ENCODE peak calls at places on chromosomes 13 and 19, in six cellular contexts. A is AG04450, E is RWPE2, K is BJ, D is uterus, M is AG09319. R is an unnamed sample.

GRCh38 chr13:79631260-79631659 is 150.3 kb downstream of the NDFIP2 start:
- DNase-seq in A (no peak), E (peak; percentile 64), K (peak; percentile 82), D (no peak), M (peak; percentile 69), R (peak; percentile 91)

GRCh38 chr19:45071969-45072790 is 4.1 kb downstream of the ZNF296 start:
- DNase-seq in A (no peak), E (no peak), K (no peak), D (no peak), M (no peak), R (no peak)

GRCh38 chr13:27789495-27790303 is 2.6 kb upstream of the GSX1 start:
- DNase-seq in A (no peak), E (no peak), K (no peak), D (no peak), M (no peak), R (no peak)

GRCh38 chr19:14496849-14497346 is 971 bp upstream of the GIPC1 start:
- DNase-seq in A (no peak), E (no peak), K (no peak), D (no peak), M (no peak), R (peak; percentile 51)

GRCh38 chr13:75968103-75968838 is 332.1 kb downstream of the LMO7 start:
- DNase-seq in A (no peak), E (no peak), K (no peak), D (no peak), M (no peak), R (no peak)

GRCh38 chr19:17329061-17329767 is 5.4 kb downstream of the ANO8 start:
- DNase-seq in A (no peak), E (no peak), K (no peak), D (no peak), M (no peak), R (no peak)

GRCh38 chr13:27172495-27172842 is 858 bp upstream of the USP12 start:
- DNase-seq in A (no peak), E (no peak), K (no peak), D (no peak), M (no peak), R (no peak)

GRCh38 chr13:33611016-33611805 is 206.7 kb upstream of the RFC3 start:
- DNase-seq in A (peak; percentile 23), E (no peak), K (no peak), D (peak; percentile 34), M (peak; percentile 35), R (peak; percentile 51)

GRCh38 chr19:37979547-37980082 is 72.6 kb downstream of the SIPA1L3 start:
- DNase-seq in A (no peak), E (peak; percentile 95), K (no peak), D (no peak), M (no peak), R (no peak)

GRCh38 chr13:77907653-77908341 is 10.8 kb downstream of the EDNRB start:
- DNase-seq in A (no peak), E (no peak), K (no peak), D (peak; percentile 37), M (no peak), R (no peak)

GRCh38 chr19:32372726-32373613 is 27.6 kb downstream of the ZNF507 start:
- DNase-seq in A (no peak), E (no peak), K (no peak), D (no peak), M (no peak), R (no peak)

GRCh38 chr13:93687261-93687660 is 460.7 kb downstream of the GPC6 start:
- DNase-seq in A (no peak), E (no peak), K (no peak), D (no peak), M (no peak), R (no peak)

GRCh38 chr13:22828081-22828480 is 352.7 kb upstream of the SGCG start:
- DNase-seq in A (no peak), E (no peak), K (no peak), D (no peak), M (no peak), R (peak; percentile 96)

GRCh38 chr13:76148926-76149325 is 512.8 kb downstream of the LMO7 start:
- DNase-seq in A (peak; percentile 67), E (no peak), K (peak; percentile 59), D (no peak), M (peak; percentile 36), R (no peak)

GRCh38 chr13:39786091-39786490 is 130.6 kb downstream of the COG6 start:
- DNase-seq in A (no peak), E (no peak), K (no peak), D (no peak), M (no peak), R (no peak)

GRCh38 chr13:90445179-90445578 is 902.3 kb upstream of the MIR17HG start:
- DNase-seq in A (peak; percentile 79), E (no peak), K (peak; percentile 83), D (no peak), M (peak; percentile 67), R (peak; percentile 91)

GRCh38 chr13:29573190-29573589 is 22.3 kb downstream of the SLC7A1 start:
- DNase-seq in A (no peak), E (no peak), K (no peak), D (no peak), M (no peak), R (no peak)

GRCh38 chr13:80363890-80364503 is 23.1 kb upstream of the SPRY2 start:
- DNase-seq in A (no peak), E (no peak), K (no peak), D (no peak), M (no peak), R (no peak)

GRCh38 chr19:58346961-58347929 is 6.0 kb downstream of the A1BG start:
- DNase-seq in A (no peak), E (no peak), K (no peak), D (peak; percentile 68), M (peak; percentile 44), R (no peak)

GRCh38 chr19:13920940-13921744 is 15.1 kb downstream of the CC2D1A start:
- DNase-seq in A (no peak), E (no peak), K (no peak), D (no peak), M (no peak), R (no peak)

GRCh38 chr13:42333613-42334328 is 61.8 kb downstream of the AKAP11 start:
- DNase-seq in A (no peak), E (no peak), K (no peak), D (no peak), M (no peak), R (no peak)

GRCh38 chr13:91331047-91331915 is 16.2 kb upstream of the MIR17HG start:
- DNase-seq in A (no peak), E (no peak), K (no peak), D (no peak), M (no peak), R (no peak)

GRCh38 chr13:112063309-112063626 is 3.7 kb upstream of the SOX1 start:
- DNase-seq in A (no peak), E (no peak), K (no peak), D (no peak), M (no peak), R (no peak)

GRCh38 chr13:47216176-47216822 is 319.4 kb upstream of the HTR2A start:
- DNase-seq in A (peak; percentile 32), E (no peak), K (peak; percentile 19), D (no peak), M (no peak), R (peak; percentile 13)

GRCh38 chr19:15702590-15702930 is 25.3 kb upstream of the OR10H2 start:
- DNase-seq in A (no peak), E (no peak), K (no peak), D (peak; percentile 67), M (no peak), R (no peak)

GRCh38 chr19:50821622-50822021 is 2.0 kb downstream of the KLK1 start:
- DNase-seq in A (no peak), E (no peak), K (no peak), D (no peak), M (no peak), R (no peak)

GRCh38 chr13:24680258-24680920 is at the start of gene ATP12A:
- DNase-seq in A (no peak), E (no peak), K (no peak), D (no peak), M (no peak), R (no peak)

GRCh38 chr19:48837081-48837524 is 812 bp upstream of the HSD17B14 start:
- DNase-seq in A (no peak), E (no peak), K (peak; percentile 51), D (peak; percentile 95), M (peak; percentile 44), R (no peak)

GRCh38 chr19:36139473-36140288 is at the start of gene CAPNS1:
- DNase-seq in A (peak; percentile 86), E (peak; percentile 94), K (peak; percentile 66), D (peak; percentile 97), M (peak; percentile 91), R (no peak)
- TF ChIP-seq CTCF in A (no peak), E (no peak), K (no peak), D (peak; percentile 39), M (no peak), R (no peak)

GRCh38 chr13:82275644-82276043 is 1606.6 kb downstream of the SLITRK1 start:
- DNase-seq in A (no peak), E (no peak), K (no peak), D (no peak), M (no peak), R (no peak)
- TF ChIP-seq CTCF in A (no peak), E (no peak), K (no peak), D (no peak), M (no peak), R (no peak)

GRCh38 chr13:110237895-110238294 is 69.1 kb downstream of the COL4A1 start:
- DNase-seq in A (no peak), E (no peak), K (no peak), D (peak; percentile 11), M (no peak), R (no peak)
- TF ChIP-seq CTCF in A (no peak), E (no peak), K (no peak), D (no peak), M (no peak), R (no peak)

GRCh38 chr13:98150836-98151489 is 8.1 kb downstream of the FARP1 start:
- DNase-seq in A (no peak), E (no peak), K (no peak), D (no peak), M (no peak), R (no peak)

GRCh38 chr13:98143157-98143553 is 261 bp downstream of the FARP1 start:
- DNase-seq in A (no peak), E (no peak), K (no peak), D (peak; percentile 23), M (no peak), R (no peak)

GRCh38 chr13:98144501-98145350 is 1.8 kb downstream of the FARP1 start:
- DNase-seq in A (peak; percentile 43), E (no peak), K (peak; percentile 13), D (no peak), M (no peak), R (no peak)

GRCh38 chr13:98143601-98144500 is 957 bp downstream of the FARP1 start:
- DNase-seq in A (no peak), E (no peak), K (no peak), D (peak; percentile 40), M (no peak), R (no peak)

GRCh38 chr13:98147521-98147920 is 4.6 kb downstream of the FARP1 start:
- DNase-seq in A (no peak), E (no peak), K (no peak), D (no peak), M (no peak), R (no peak)
- TF ChIP-seq CTCF in A (no peak), E (no peak), K (no peak), D (no peak), M (no peak), R (no peak)

GRCh38 chr19:5109560-5109959 is 140.6 kb downstream of the KDM4B start:
- DNase-seq in A (no peak), E (no peak), K (no peak), D (no peak), M (no peak), R (no peak)
- TF ChIP-seq CTCF in A (no peak), E (no peak), K (no peak), D (no peak), M (no peak), R (no peak)

GRCh38 chr13:72648513-72649065 is 78.8 kb downstream of the MZT1 start:
- DNase-seq in A (no peak), E (no peak), K (no peak), D (no peak), M (no peak), R (no peak)
- TF ChIP-seq CTCF in A (peak; percentile 5), E (no peak), K (no peak), D (no peak), M (no peak), R (peak; percentile 21)

R was measured in epithelial cell of proximal tubule.